ENCODE peak calls at places on chromosomes 5 and 9, in seven cellular contexts. R is prostate gland; S is endothelial cell of umbilical vein; I is CD8-positive, alpha-beta T cell; J is stomach; Y is astrocyte; O is suprapubic skin. M is an unnamed sample.

GRCh38 chr9:124440786-124441185 is 9.5 kb upstream of the ADGRD2 start:
- DNase-seq in R (no peak), S (no peak), I (no peak), J (no peak), Y (no peak), O (no peak), M (no peak)

GRCh38 chr5:151086905-151087360 is 6.1 kb upstream of the TNIP1 start:
- DNase-seq in R (no peak), S (no peak), I (peak; percentile 69), J (peak; percentile 62), Y (no peak), O (no peak), M (no peak)

GRCh38 chr9:37471942-37472679 is 6.9 kb upstream of the ZBTB5 start:
- DNase-seq in R (peak; percentile 35), S (peak; percentile 86), I (no peak), J (no peak), Y (peak; percentile 94), O (no peak), M (peak; percentile 83)

GRCh38 chr9:126306071-126306647 is 20.5 kb upstream of the MVB12B start:
- DNase-seq in R (no peak), S (no peak), I (no peak), J (no peak), Y (no peak), O (no peak), M (no peak)

GRCh38 chr5:78574731-78575161 is 73.8 kb downstream of the LHFPL2 start:
- DNase-seq in R (no peak), S (no peak), I (no peak), J (no peak), Y (peak; percentile 79), O (no peak), M (no peak)

GRCh38 chr5:169567079-169567478 is 16.5 kb upstream of the SPDL1 start:
- DNase-seq in R (no peak), S (peak; percentile 12), I (no peak), J (no peak), Y (peak; percentile 45), O (no peak), M (no peak)

GRCh38 chr5:32512916-32513315 is 68.4 kb upstream of the ZFR start:
- DNase-seq in R (no peak), S (no peak), I (no peak), J (no peak), Y (peak; percentile 61), O (no peak), M (no peak)

GRCh38 chr9:107750741-107751521 is 261.4 kb upstream of the KLF4 start:
- DNase-seq in R (peak; percentile 86), S (peak; percentile 93), I (no peak), J (peak; percentile 81), Y (peak; percentile 98), O (peak; percentile 92), M (peak; percentile 96)

GRCh38 chr9:124716795-124717194 is 54.3 kb downstream of the NR6A1 start:
- DNase-seq in R (no peak), S (no peak), I (no peak), J (no peak), Y (peak; percentile 65), O (no peak), M (no peak)

GRCh38 chr5:96247097-96247675 is 185.9 kb downstream of the PCSK1 start:
- DNase-seq in R (peak; percentile 84), S (peak; percentile 26), I (no peak), J (peak; percentile 26), Y (peak; percentile 77), O (no peak), M (no peak)

GRCh38 chr5:39461007-39461682 is 36.4 kb upstream of the DAB2 start:
- DNase-seq in R (no peak), S (no peak), I (no peak), J (peak; percentile 25), Y (no peak), O (no peak), M (no peak)

GRCh38 chr5:167770461-167770860 is 521.0 kb upstream of the WWC1 start:
- DNase-seq in R (no peak), S (no peak), I (no peak), J (no peak), Y (peak; percentile 89), O (no peak), M (peak; percentile 23)

GRCh38 chr5:59189482-59189881 is 606.6 kb downstream of the RAB3C start:
- DNase-seq in R (no peak), S (peak; percentile 12), I (no peak), J (no peak), Y (no peak), O (no peak), M (no peak)

GRCh38 chr9:93240891-93241334 is 57.0 kb downstream of the WNK2 start:
- DNase-seq in R (no peak), S (no peak), I (no peak), J (no peak), Y (no peak), O (no peak), M (no peak)

GRCh38 chr5:95925939-95926338 is 35.7 kb downstream of the ELL2 start:
- DNase-seq in R (no peak), S (no peak), I (no peak), J (no peak), Y (no peak), O (no peak), M (no peak)

GRCh38 chr9:120043448-120043847 is 536.5 kb downstream of the CDK5RAP2 start:
- DNase-seq in R (peak; percentile 5), S (no peak), I (no peak), J (no peak), Y (no peak), O (no peak), M (no peak)

DNA sequence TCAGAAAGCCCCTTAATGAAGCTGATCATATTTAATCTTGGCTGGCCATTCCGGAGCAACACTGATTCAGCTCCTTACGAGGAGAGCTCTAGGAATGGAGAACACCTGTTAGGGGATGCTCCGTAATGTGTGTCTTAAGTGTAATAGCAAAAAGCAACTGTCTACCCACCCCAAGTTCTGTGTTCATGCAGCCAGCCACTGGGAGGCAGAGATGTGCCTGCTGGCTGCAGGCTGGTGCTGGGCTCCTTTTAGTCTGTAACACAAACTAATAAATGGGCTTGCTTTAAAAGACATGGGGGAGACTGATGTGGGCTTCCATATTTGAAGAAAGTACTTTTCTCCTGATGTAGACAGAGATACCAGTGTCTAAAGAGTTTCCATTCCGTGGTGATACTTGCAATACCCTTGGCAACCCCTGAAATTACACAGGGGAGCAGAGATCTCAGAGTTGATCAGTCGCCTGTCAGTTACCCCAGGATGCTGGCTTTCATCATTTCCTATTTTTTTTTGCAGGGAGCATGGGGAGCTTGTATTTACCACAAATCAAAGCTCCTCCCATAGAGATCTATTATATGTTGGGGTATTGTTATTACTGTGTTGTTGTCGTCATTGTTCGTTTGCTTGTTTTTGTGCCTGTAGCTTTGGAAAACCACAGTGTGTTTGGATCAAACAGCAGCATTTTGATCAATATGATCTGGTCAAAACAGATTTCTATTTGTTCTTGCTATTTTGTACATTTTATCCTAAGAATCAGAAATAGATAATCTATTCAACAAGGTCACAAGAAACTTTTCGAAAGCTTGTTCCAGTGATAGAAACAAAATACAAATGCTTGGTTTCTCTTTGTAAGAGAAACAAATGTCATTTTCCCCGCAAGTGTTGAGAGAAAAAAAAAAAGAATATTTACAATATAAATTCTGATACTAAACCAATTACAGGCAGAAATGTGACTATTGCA is 65.8 kb downstream of the MTX3 start:
- DNase-seq in R (no peak), S (no peak), I (no peak), J (no peak), Y (no peak), O (no peak), M (no peak)
- TF ChIP-seq CTCF in R (peak; percentile 23), S (no peak), I (peak; percentile 34), J (no peak), Y (no peak), O (no peak), M (peak; percentile 62)

DNA sequence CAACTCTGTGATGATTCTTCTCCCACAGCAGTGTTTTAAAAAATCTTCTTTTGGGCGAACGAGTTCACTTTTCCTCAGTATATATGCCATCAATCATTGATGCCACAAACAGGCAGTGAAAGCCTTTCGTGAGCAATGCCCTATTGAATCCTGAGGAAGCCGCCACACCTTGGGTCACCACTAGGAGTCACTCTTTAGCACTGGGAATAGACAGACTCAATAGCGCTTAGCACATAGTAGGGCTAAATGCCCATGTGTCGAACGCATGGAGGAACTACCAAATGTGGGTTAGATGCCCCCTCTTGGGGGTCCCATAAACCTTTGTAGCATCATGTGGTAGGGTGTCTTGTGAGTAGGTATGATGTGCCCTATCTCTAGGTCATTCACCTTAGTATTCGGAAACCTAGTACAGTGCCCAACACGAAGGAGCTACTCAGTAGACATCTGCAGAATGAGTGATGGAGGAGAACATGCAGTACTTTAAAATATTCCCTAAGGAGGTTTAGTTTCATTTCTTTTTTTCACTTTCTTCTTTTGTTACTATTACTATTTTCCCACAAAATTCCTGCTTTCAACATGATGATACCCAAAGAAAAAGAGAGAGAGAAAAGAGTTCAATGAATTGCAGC is 603.7 kb downstream of the BNC2 start:
- DNase-seq in R (no peak), S (no peak), I (no peak), J (no peak), Y (no peak), O (no peak), M (no peak)
- H3K4me3 ChIP-seq in R (no peak overlapping the region), S (no peak overlapping the region), I (no peak overlapping the region), J (peak overlapping the region; percentile 26), Y (no peak overlapping the region), O (peak overlapping the region; percentile 19), M (peak overlapping the region; percentile 54)

GRCh38 chr9:127977877-127978647 is 2.7 kb downstream of the EEIG1 start:
- DNase-seq in R (no peak), S (no peak), I (no peak), J (peak; percentile 76), Y (peak; percentile 80), O (no peak), M (peak; percentile 42)

GRCh38 chr9:127979333-127980055 is 1.3 kb downstream of the EEIG1 start:
- DNase-seq in R (no peak), S (peak; percentile 51), I (peak; percentile 72), J (peak; percentile 54), Y (peak; percentile 7), O (no peak), M (no peak)

GRCh38 chr9:127980056-127980705 is 608 bp downstream of the EEIG1 start:
- DNase-seq in R (peak; percentile 62), S (peak; percentile 33), I (peak; percentile 78), J (peak; percentile 81), Y (no peak), O (no peak), M (no peak)

GRCh38 chr9:127976943-127977871 is 3.6 kb downstream of the EEIG1 start:
- DNase-seq in R (no peak), S (no peak), I (no peak), J (no peak), Y (no peak), O (no peak), M (no peak)

GRCh38 chr9:127979015-127979332 is 1.8 kb downstream of the EEIG1 start:
- DNase-seq in R (no peak), S (no peak), I (no peak), J (no peak), Y (no peak), O (no peak), M (no peak)
- H3K27ac ChIP-seq in R (peak overlapping the region; percentile 80), S (no peak overlapping the region), I (peak overlapping the region; percentile 62), J (peak overlapping the region; percentile 93), Y (peak overlapping the region; percentile 11), O (peak overlapping the region; percentile 96), M (peak overlapping the region; percentile 21)

GRCh38 chr5:102865510-102866314 is 110.6 kb downstream of the PAM start:
- DNase-seq in R (peak; percentile 38), S (peak; percentile 80), I (peak; percentile 53), J (peak; percentile 67), Y (peak; percentile 86), O (peak; percentile 84), M (no peak)
- TF ChIP-seq CTCF in R (no peak), S (no peak), I (no peak), J (no peak), Y (no peak), O (no peak), M (no peak)